ENCODE peak calls at places on chromosome 1, in seven cellular contexts. F is cardiac fibroblast, Q is adrenal gland, N is epithelial cell of esophagus, K is fibroblast of lung, W is MM.1S, X is left lung. A is an unnamed sample.

GRCh38 chr1:86155807-86156561 is 588 bp downstream of the COL24A1 start:
- DNase-seq in F (peak), Q (peak), N (peak), K (peak), W (no peak), X (peak), A (peak)

GRCh38 chr1:217924924-217925323 is 293.8 kb downstream of the SPATA17 start:
- DNase-seq in F (no peak), Q (no peak), N (no peak), K (no peak), W (no peak), X (no peak), A (no peak)

GRCh38 chr1:37732111-37732780 is 32.7 kb downstream of the EPHA10 start:
- DNase-seq in F (no peak), Q (no peak), N (no peak), K (no peak), W (no peak), X (no peak), A (peak)

GRCh38 chr1:153292740-153293479 is 19.8 kb downstream of the PGLYRP3 start:
- DNase-seq in F (no peak), Q (no peak), N (no peak), K (no peak), W (no peak), X (no peak), A (no peak)

GRCh38 chr1:233140519-233140918 is 155.0 kb downstream of the PCNX2 start:
- DNase-seq in F (peak), Q (no peak), N (no peak), K (peak), W (no peak), X (no peak), A (no peak)

GRCh38 chr1:38018864-38019343 is 6.4 kb downstream of the UTP11 start:
- DNase-seq in F (peak), Q (no peak), N (no peak), K (peak), W (no peak), X (no peak), A (no peak)

GRCh38 chr1:53328009-53328489 is at the start of gene LRP8:
- DNase-seq in F (peak), Q (peak), N (peak), K (peak), W (peak), X (peak), A (peak)

GRCh38 chr1:59079434-59080135 is 217.3 kb upstream of the FGGY start:
- DNase-seq in F (no peak), Q (no peak), N (no peak), K (peak), W (no peak), X (no peak), A (no peak)

GRCh38 chr1:245812278-245812677 is 657.5 kb downstream of the KIF26B start:
- DNase-seq in F (no peak), Q (no peak), N (no peak), K (no peak), W (no peak), X (no peak), A (no peak)

GRCh38 chr1:229155472-229155871 is 115.4 kb upstream of the RAB4A start:
- DNase-seq in F (no peak), Q (peak), N (no peak), K (no peak), W (no peak), X (peak), A (no peak)

GRCh38 chr1:150796374-150796773 is 11.7 kb downstream of the CTSK start:
- DNase-seq in F (no peak), Q (no peak), N (no peak), K (no peak), W (no peak), X (no peak), A (no peak)

GRCh38 chr1:94819584-94819944 is 593 bp upstream of the SLC44A3 start:
- DNase-seq in F (no peak), Q (no peak), N (no peak), K (no peak), W (no peak), X (no peak), A (peak)

GRCh38 chr1:41864471-41865040 is 54.2 kb downstream of the HIVEP3 start:
- DNase-seq in F (no peak), Q (no peak), N (no peak), K (no peak), W (no peak), X (no peak), A (no peak)

GRCh38 chr1:172845371-172845770 is 186.5 kb downstream of the FASLG start:
- DNase-seq in F (peak), Q (no peak), N (no peak), K (no peak), W (peak), X (no peak), A (no peak)

GRCh38 chr1:172832332-172832731 is 173.4 kb downstream of the FASLG start:
- DNase-seq in F (no peak), Q (no peak), N (no peak), K (no peak), W (no peak), X (no peak), A (no peak)

GRCh38 chr1:241837901-241838300 is 10.1 kb upstream of the EXO1 start:
- DNase-seq in F (peak), Q (no peak), N (peak), K (peak), W (no peak), X (no peak), A (no peak)

GRCh38 chr1:226569879-226570547 is 21.4 kb downstream of the STUM start:
- DNase-seq in F (no peak), Q (no peak), N (no peak), K (no peak), W (no peak), X (no peak), A (peak)

GRCh38 chr1:166062695-166063094 is 104.1 kb downstream of the FAM78B start:
- DNase-seq in F (no peak), Q (no peak), N (no peak), K (no peak), W (no peak), X (no peak), A (no peak)

GRCh38 chr1:187655163-187655562 is 826.4 kb downstream of the PLA2G4A start:
- DNase-seq in F (peak), Q (no peak), N (peak), K (peak), W (no peak), X (no peak), A (no peak)

GRCh38 chr1:92065042-92065441 is 10.2 kb downstream of the SETSIP start:
- DNase-seq in F (no peak), Q (no peak), N (no peak), K (no peak), W (no peak), X (no peak), A (no peak)

GRCh38 chr1:180168786-180169640 is 14.3 kb downstream of the QSOX1 start:
- DNase-seq in F (peak), Q (peak), N (peak), K (peak), W (peak), X (no peak), A (peak)

GRCh38 chr1:63010898-63011660 is 227.1 kb downstream of the ATG4C start:
- DNase-seq in F (no peak), Q (no peak), N (no peak), K (no peak), W (no peak), X (no peak), A (no peak)

GRCh38 chr1:78855258-78855657 is 151.3 kb downstream of the ADGRL4 start:
- DNase-seq in F (no peak), Q (no peak), N (no peak), K (no peak), W (peak), X (no peak), A (no peak)

GRCh38 chr1:181255270-181255929 is 166.9 kb downstream of the IER5 start:
- DNase-seq in F (peak), Q (peak), N (peak), K (peak), W (no peak), X (peak), A (no peak)

GRCh38 chr1:86155061-86155806 is 1.3 kb downstream of the COL24A1 start:
- DNase-seq in F (peak), Q (no peak), N (peak), K (peak), W (no peak), X (peak), A (no peak)

GRCh38 chr1:38029081-38029681 is 16.6 kb downstream of the UTP11 start:
- DNase-seq in F (peak), Q (peak), N (no peak), K (peak), W (peak), X (peak), A (no peak)

GRCh38 chr1:202697038-202697437 is 13.2 kb downstream of the SYT2 start:
- DNase-seq in F (no peak), Q (no peak), N (no peak), K (no peak), W (no peak), X (no peak), A (peak)

GRCh38 chr1:7022058-7022457 is 236.8 kb downstream of the CAMTA1 start:
- DNase-seq in F (no peak), Q (no peak), N (no peak), K (no peak), W (no peak), X (no peak), A (no peak)

GRCh38 chr1:205477121-205477758 is 21.4 kb upstream of the BLACAT1 start:
- DNase-seq in F (no peak), Q (no peak), N (no peak), K (no peak), W (no peak), X (no peak), A (no peak)

GRCh38 chr1:86695400-86695799 is 9.0 kb upstream of the SH3GLB1 start:
- DNase-seq in F (peak), Q (no peak), N (peak), K (no peak), W (no peak), X (no peak), A (no peak)

GRCh38 chr1:163069655-163070277 is 605 bp downstream of the RGS4 start:
- DNase-seq in F (no peak), Q (no peak), N (no peak), K (no peak), W (no peak), X (no peak), A (no peak)

GRCh38 chr1:111967886-111968285 is 21.6 kb downstream of the KCND3 start:
- DNase-seq in F (no peak), Q (no peak), N (no peak), K (no peak), W (no peak), X (no peak), A (no peak)

GRCh38 chr1:152186556-152187285 is 27.7 kb upstream of the RPTN start:
- DNase-seq in F (no peak), Q (no peak), N (peak), K (no peak), W (no peak), X (no peak), A (no peak)
- TF ChIP-seq CTCF in F (no peak), Q (no peak), N (no peak), K (no peak), W (no peak), X (no peak), A (no peak)

DNA sequence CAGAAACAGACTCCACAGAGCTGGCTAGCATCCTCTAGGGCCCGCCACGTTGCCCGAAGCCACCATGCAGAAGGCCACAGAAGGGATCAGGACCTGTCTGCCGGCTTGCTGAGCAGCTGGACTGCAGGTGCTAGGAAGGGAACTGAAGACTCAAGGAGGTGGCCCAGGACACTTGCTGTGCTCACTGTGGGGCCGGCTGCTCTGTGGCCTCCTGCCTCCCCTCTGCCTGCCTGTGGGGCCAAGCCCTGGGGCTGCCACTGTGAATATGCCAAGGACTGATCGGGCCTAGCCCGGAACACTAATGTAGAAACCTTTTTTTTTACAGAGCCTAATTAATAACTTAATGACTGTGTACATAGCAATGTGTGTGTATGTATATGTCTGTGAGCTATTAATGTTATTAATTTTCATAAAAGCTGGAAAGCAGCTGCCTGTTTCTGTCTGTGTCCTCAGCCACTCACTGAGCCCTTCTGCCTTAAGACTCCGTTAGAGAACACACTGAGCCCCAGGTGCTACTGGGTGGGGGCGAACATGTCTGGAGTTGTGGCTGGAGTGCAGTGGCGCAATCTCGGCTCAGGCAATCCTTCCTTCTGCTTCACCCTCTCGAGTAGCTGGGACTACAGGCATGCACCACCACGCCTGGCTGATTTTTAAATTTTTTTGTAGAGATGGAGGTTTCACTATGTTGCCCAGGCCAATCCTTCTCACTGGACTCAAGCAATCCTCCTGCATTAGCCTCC is 14.8 kb downstream of the MFSD2A start:
- DNase-seq in F (no peak), Q (no peak), N (peak), K (no peak), W (no peak), X (peak), A (no peak)
- TF ChIP-seq CTCF in F (no peak), Q (no peak), N (no peak), K (no peak), W (no peak), X (no peak), A (no peak)

GRCh38 chr1:76035053-76035452 is 39.5 kb upstream of the ST6GALNAC3 start:
- DNase-seq in F (peak), Q (no peak), N (no peak), K (peak), W (no peak), X (no peak), A (peak)
- TF ChIP-seq CTCF in F (peak), Q (peak), N (peak), K (peak), W (peak), X (peak), A (peak)

GRCh38 chr1:99004270-99005141 is at the start of gene PLPPR5:
- DNase-seq in F (peak), Q (no peak), N (peak), K (peak), W (peak), X (no peak), A (peak)

GRCh38 chr1:99005142-99005491 is 456 bp upstream of the PLPPR5 start:
- DNase-seq in F (no peak), Q (no peak), N (no peak), K (no peak), W (no peak), X (no peak), A (no peak)

GRCh38 chr1:99003911-99004269 is 771 bp downstream of the PLPPR5 start:
- DNase-seq in F (no peak), Q (no peak), N (no peak), K (no peak), W (no peak), X (no peak), A (no peak)

GRCh38 chr1:99007366-99007765 is 2.7 kb upstream of the PLPPR5 start:
- DNase-seq in F (no peak), Q (no peak), N (peak), K (no peak), W (no peak), X (no peak), A (no peak)

DNA sequence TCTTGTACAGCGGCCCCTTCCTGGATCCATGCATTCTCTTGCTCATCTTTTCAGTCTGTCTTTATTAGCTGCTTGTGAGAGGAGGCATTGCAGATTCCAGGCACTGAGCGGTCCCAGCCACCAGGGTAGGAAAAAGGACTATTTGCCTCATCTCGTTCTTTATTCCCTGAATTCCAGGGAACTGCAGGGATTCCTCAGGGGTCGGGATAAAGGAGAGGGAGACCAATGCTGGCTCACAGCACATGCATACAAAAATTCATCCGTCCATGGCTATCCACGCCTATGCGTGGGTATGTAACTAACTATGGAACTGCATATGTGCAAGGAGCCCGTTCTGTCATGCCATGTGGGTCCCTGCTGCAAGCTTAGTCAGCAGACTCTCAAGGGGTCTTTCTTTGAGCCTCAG is 879 bp upstream of the PLPPR5 start:
- DNase-seq in F (no peak), Q (no peak), N (no peak), K (no peak), W (no peak), X (no peak), A (no peak)
- TF ChIP-seq CTCF in F (no peak), Q (no peak), N (no peak), K (peak), W (no peak), X (no peak), A (no peak)

DNA sequence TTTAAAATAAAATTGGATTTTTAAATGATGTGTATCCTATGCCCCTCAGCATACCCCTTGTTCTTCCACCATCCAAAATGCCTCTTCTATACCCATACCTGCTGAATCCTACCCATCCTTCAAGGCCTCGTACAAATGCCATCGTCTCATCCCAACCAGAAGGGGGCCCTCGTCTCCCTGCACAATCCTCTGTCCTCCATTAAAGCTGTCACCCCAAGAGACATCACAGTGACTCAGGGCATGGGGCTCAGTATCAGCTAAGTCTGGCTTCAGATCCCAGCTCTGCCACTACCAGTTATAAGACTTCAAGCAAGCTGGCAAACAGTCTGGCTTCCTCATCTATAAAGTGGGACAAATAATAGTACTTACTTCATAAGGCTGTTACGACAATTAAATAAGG is 23.8 kb downstream of the IGFN1 start:
- DNase-seq in F (no peak), Q (no peak), N (peak), K (no peak), W (no peak), X (peak), A (no peak)
- TF ChIP-seq CTCF in F (no peak), Q (no peak), N (peak), K (no peak), W (no peak), X (no peak), A (no peak)

GRCh38 chr1:50582346-50582745 is 159.1 kb upstream of the DMRTA2 start:
- DNase-seq in F (no peak), Q (no peak), N (no peak), K (no peak), W (no peak), X (no peak), A (no peak)
- TF ChIP-seq CTCF in F (peak), Q (no peak), N (no peak), K (no peak), W (no peak), X (no peak), A (no peak)

GRCh38 chr1:184563308-184563707 is 176.5 kb downstream of the C1orf21 start:
- DNase-seq in F (peak), Q (no peak), N (peak), K (peak), W (peak), X (no peak), A (peak)
- TF ChIP-seq CTCF in F (peak), Q (peak), N (peak), K (peak), W (peak), X (peak), A (peak)

GRCh38 chr1:246933893-246934292 is 2.1 kb upstream of the AHCTF1 start:
- DNase-seq in F (no peak), Q (no peak), N (no peak), K (no peak), W (no peak), X (no peak), A (no peak)
- TF ChIP-seq CTCF in F (no peak), Q (no peak), N (no peak), K (no peak), W (no peak), X (no peak), A (no peak)

GRCh38 chr1:24567792-24568388 is 12.0 kb downstream of the NCMAP start:
- DNase-seq in F (no peak), Q (no peak), N (peak), K (no peak), W (no peak), X (peak), A (peak)
- TF ChIP-seq CTCF in F (no peak), Q (no peak), N (peak), K (no peak), W (no peak), X (no peak), A (no peak)